ENCODE peak calls at places on chromosome 12, in eight cellular contexts. B is AG09309; E is progenitor cell of endocrine pancreas; G is CD4-positive, alpha-beta T cell; X is lower leg skin; H is GDM1; N is HCT116; S is A549. U is an unnamed sample.

GRCh38 chr12:47349770-47350408 is 270.1 kb upstream of the AMIGO2 start:
- DNase-seq in B (no peak), N (no peak), E (no peak), H (no peak), G (no peak), X (no peak), S (no peak), U (no peak)

GRCh38 chr12:62983594-62983993 is 48.6 kb upstream of the PPM1H start:
- DNase-seq in S (no peak), H (no peak), G (no peak), X (no peak), B (no peak), N (peak), E (no peak), U (no peak)

GRCh38 chr12:81294325-81295190 is 216.7 kb downstream of the ACSS3 start:
- DNase-seq in N (no peak), E (no peak), B (no peak), G (no peak), H (no peak), S (no peak), X (no peak), U (no peak)

GRCh38 chr12:89571481-89572190 is 45.8 kb upstream of the POC1B start:
- DNase-seq in H (no peak), S (no peak), E (no peak), B (peak), N (no peak), G (no peak), X (no peak), U (no peak)

GRCh38 chr12:79710707-79711483 is 20.1 kb upstream of the PAWR start:
- DNase-seq in S (no peak), E (no peak), B (no peak), G (no peak), H (no peak), N (no peak), X (no peak), U (no peak)

GRCh38 chr12:64268409-64268808 is 46.3 kb upstream of the KICS2 start:
- DNase-seq in S (no peak), G (no peak), X (no peak), E (no peak), H (no peak), B (no peak), N (no peak), U (no peak)

GRCh38 chr12:32755654-32756475 is at the start of gene YARS2:
- DNase-seq in N (peak), S (peak), H (peak), G (peak), B (peak), E (peak), X (peak), U (peak)

GRCh38 chr12:124381454-124382207 is 86.7 kb downstream of the RFLNA start:
- DNase-seq in X (peak), E (no peak), N (no peak), S (peak), H (no peak), G (no peak), B (no peak), U (no peak)

GRCh38 chr12:58420496-58420895 is 479.1 kb downstream of the ATP23 start:
- DNase-seq in X (no peak), N (no peak), E (no peak), B (peak), G (no peak), S (no peak), H (no peak), U (no peak)

GRCh38 chr12:80625901-80626300 is 81.5 kb upstream of the MYF6 start:
- DNase-seq in X (no peak), G (no peak), E (no peak), H (no peak), S (no peak), B (no peak), N (no peak), U (no peak)

GRCh38 chr12:50325890-50326391 is 42.6 kb upstream of the LIMA1 start:
- DNase-seq in B (no peak), E (no peak), X (peak), S (no peak), G (no peak), N (no peak), H (no peak), U (no peak)

GRCh38 chr12:77521458-77522115 is 309.1 kb upstream of the NAV3 start:
- DNase-seq in E (no peak), G (no peak), X (no peak), N (no peak), B (peak), S (no peak), H (no peak), U (no peak)

GRCh38 chr12:41684997-41685396 is 459.7 kb downstream of the GXYLT1 start:
- DNase-seq in E (no peak), B (no peak), G (no peak), H (no peak), X (no peak), N (no peak), S (no peak), U (no peak)

GRCh38 chr12:117261267-117261666 is 71.0 kb upstream of the FBXO21 start:
- DNase-seq in N (peak), X (no peak), S (no peak), G (no peak), H (no peak), E (no peak), B (no peak), U (no peak)

GRCh38 chr12:89383235-89384049 is 31.1 kb upstream of the DUSP6 start:
- DNase-seq in G (no peak), B (no peak), N (no peak), E (no peak), S (no peak), X (no peak), H (no peak), U (no peak)

GRCh38 chr12:129300011-129300410 is 446.7 kb downstream of the GLT1D1 start:
- DNase-seq in B (no peak), S (no peak), G (no peak), E (no peak), H (no peak), X (no peak), N (no peak), U (no peak)